ENCODE peak calls at places on chromosome 11, in six cellular contexts. A, W, X, I, C and N are unnamed samples.

GRCh38 chr11:122646549-122647340 is 8.8 kb upstream of the UBASH3B start:
- DNase-seq in W (no peak), C (no peak), X (no peak), I (no peak), A (peak; percentile 53), N (no peak)

GRCh38 chr11:115208808-115209259 is 295.4 kb downstream of the CADM1 start:
- DNase-seq in A (no peak), C (no peak), X (no peak), W (no peak), I (no peak), N (no peak)

GRCh38 chr11:59283825-59284772 is 71.4 kb upstream of the MPEG1 start:
- DNase-seq in A (peak; percentile 55), X (peak; percentile 69), C (peak; percentile 58), W (no peak), I (no peak), N (no peak)

GRCh38 chr11:35232961-35233360 is 94.0 kb downstream of the CD44 start:
- DNase-seq in A (no peak), X (no peak), C (no peak), I (no peak), W (no peak), N (no peak)

GRCh38 chr11:9855579-9856260 is 191.8 kb downstream of the SWAP70 start:
- DNase-seq in A (no peak), C (no peak), X (no peak), W (no peak), I (no peak), N (no peak)

GRCh38 chr11:110071197-110071596 is 22.0 kb upstream of the ZC3H12C start:
- DNase-seq in X (no peak), A (no peak), C (no peak), W (no peak), I (no peak), N (no peak)

GRCh38 chr11:1502971-1503707 is 16.6 kb upstream of the MOB2 start:
- DNase-seq in I (no peak), A (no peak), X (no peak), C (no peak), W (peak; percentile 91), N (peak; percentile 78)

GRCh38 chr11:22920939-22921565 is 60.8 kb upstream of the CCDC179 start:
- DNase-seq in X (no peak), I (peak; percentile 3), W (no peak), A (peak; percentile 70), C (peak; percentile 23), N (peak; percentile 8)

GRCh38 chr11:34105957-34106504 is 602 bp downstream of the NAT10 start:
- DNase-seq in X (no peak), C (no peak), I (no peak), W (no peak), A (peak; percentile 12), N (no peak)

GRCh38 chr11:13962562-13963168 is at the start of gene SPON1:
- DNase-seq in X (no peak), W (peak; percentile 75), I (no peak), C (peak; percentile 65), A (no peak), N (no peak)

GRCh38 chr11:74000307-74000630 is 8.6 kb downstream of the UCP3 start:
- DNase-seq in X (no peak), W (peak; percentile 5), I (no peak), A (no peak), C (no peak), N (no peak)

GRCh38 chr11:10263929-10264328 is 30.1 kb downstream of the SBF2 start:
- DNase-seq in C (no peak), I (peak; percentile 51), X (no peak), W (no peak), A (peak; percentile 52), N (peak; percentile 47)

GRCh38 chr11:76636826-76637460 is 33.6 kb downstream of the LRRC32 start:
- DNase-seq in I (no peak), W (peak; percentile 29), X (no peak), A (no peak), C (no peak), N (no peak)

GRCh38 chr11:34044664-34045485 is 6.7 kb upstream of the CAPRIN1 start:
- DNase-seq in W (no peak), X (peak; percentile 53), A (peak; percentile 89), C (no peak), I (peak; percentile 44), N (peak; percentile 94)

GRCh38 chr11:46026616-46027293 is 94.5 kb downstream of the PHF21A start:
- DNase-seq in I (no peak), W (no peak), X (no peak), A (peak; percentile 57), C (no peak), N (peak; percentile 48)

GRCh38 chr11:100791103-100791502 is 104.0 kb downstream of the ARHGAP42 start:
- DNase-seq in A (no peak), X (no peak), W (no peak), I (no peak), C (no peak), N (no peak)

GRCh38 chr11:15166204-15166603 is 51.5 kb downstream of the INSC start:
- DNase-seq in C (no peak), W (no peak), A (no peak), I (no peak), X (no peak), N (no peak)

GRCh38 chr11:59158206-59159068 is 13.5 kb upstream of the DTX4 start:
- DNase-seq in A (peak; percentile 66), C (peak; percentile 60), W (no peak), I (no peak), X (peak; percentile 65), N (no peak)

GRCh38 chr11:119115484-119116234 is 5.7 kb upstream of the HINFP start:
- DNase-seq in W (no peak), C (no peak), A (no peak), I (no peak), X (peak; percentile 69), N (peak; percentile 13)

GRCh38 chr11:77345621-77346020 is 44.1 kb upstream of the GDPD4 start:
- DNase-seq in A (peak; percentile 65), W (no peak), I (peak; percentile 49), X (no peak), C (no peak), N (peak; percentile 31)

GRCh38 chr11:119584193-119585037 is 144.6 kb downstream of the NECTIN1 start:
- DNase-seq in X (no peak), A (peak; percentile 63), W (peak; percentile 68), I (no peak), C (peak; percentile 35), N (peak; percentile 94)

GRCh38 chr11:19076744-19077589 is 16.4 kb upstream of the MRGPRX2 start:
- DNase-seq in X (peak; percentile 47), C (peak; percentile 73), W (no peak), I (no peak), A (peak; percentile 48), N (peak; percentile 89)

DNA sequence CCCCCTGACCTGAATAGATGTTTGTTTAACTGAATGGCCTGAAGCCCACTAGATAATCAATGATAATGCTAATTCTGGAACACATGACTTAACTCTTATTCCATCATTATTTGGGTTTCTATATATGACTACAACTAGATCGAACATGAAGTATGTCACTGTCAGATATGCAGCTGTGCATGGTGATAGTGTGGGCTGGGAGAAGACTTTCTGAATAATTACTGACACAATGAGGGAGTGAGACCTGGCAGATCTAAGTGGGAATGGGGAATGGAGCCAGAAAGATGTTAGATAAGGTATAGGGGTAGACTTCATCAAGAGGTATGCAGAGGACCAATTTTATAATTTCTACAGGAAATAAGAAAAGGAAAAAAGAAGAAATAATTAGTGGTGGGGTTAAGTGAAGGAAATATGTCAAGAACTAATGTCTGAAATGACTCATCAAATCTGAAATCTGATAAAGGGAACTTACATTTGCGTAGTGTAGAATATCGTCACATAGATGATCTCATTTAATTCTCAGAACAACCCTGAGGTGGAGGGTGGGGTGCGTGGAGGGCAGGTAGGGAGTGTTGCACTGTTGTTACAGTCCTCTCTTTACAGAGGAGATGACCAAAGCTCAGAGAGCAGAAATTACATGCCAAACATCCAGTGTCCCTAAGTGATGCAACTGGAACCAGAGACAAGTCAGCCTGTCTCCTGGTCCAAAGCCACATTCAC is 68.2 kb upstream of the EED start:
- DNase-seq in C (no peak), A (peak; percentile 36), I (no peak), W (no peak), X (no peak), N (no peak)
- H3K4me3 ChIP-seq in C (no peak overlapping the region), A (no peak overlapping the region), I (no peak overlapping the region), W (no peak overlapping the region), X (no peak overlapping the region), N (no peak overlapping the region)

DNA sequence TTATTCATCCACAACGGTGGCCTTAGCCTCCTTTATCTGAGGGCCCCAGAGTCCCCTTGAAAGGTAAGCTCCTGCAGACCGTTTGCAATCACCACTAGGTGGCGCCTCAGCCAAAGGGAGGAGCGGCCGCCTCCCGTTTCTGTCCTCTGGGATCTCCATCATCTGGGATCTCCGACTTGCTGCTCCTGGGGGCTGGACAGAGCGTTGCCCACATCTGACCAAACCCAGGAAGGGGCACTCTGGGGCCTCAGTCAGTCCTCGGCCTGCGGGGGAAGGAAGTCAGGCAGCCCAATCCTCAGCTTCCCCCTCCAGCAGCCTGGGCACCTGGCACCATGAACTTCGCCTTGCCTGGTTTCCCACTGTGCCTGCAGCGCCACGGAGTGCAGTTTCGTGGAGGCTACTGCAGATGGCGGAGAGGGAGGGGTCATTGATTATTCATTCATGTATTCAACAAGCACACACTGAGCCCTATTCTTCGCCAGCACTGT is 23.5 kb downstream of the TP53I11 start:
- DNase-seq in I (no peak), W (peak; percentile 80), C (peak; percentile 77), X (peak; percentile 68), A (peak; percentile 48), N (peak; percentile 97)
- TF ChIP-seq CTCF in I (peak; percentile 92), W (peak; percentile 55), C (peak; percentile 84), X (peak; percentile 82), A (peak; percentile 92), N (peak; percentile 93)

DNA sequence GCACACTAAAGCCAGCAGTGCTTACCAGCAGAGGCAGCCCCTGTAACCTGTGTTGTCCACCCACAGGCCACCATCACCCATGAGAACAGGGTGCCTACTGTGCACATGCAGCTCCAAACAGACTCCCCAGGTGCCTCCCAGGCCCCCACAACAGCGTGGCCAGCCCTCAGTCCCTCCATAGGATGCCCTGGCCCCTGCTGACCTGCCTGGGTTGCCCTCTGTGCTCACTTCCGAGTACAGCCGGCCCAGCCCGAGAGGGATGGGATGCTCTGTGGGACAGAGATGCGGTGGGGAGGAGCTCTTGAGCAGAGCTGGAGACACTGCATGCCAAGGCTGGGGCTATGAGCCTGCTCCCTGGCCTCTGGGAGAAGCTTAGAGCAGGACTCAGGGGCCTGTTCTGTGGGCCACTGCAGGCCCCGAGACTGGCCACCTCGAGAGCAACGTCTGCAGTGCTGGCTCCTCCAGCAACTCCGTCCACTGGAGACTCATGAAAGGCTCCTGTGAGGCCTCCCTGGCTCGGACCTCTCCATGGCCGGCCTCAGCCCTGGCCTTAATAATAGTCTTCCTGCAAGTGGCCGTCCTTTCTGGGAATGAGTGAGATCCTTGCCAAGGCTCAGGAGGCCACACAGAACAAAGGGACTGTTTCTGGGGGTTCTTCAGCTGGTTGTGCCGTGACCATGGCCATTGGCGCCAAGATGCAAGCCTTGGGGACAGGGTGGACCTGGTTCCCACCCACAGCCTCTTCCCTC is 27.0 kb downstream of the FADS2 start:
- DNase-seq in A (no peak), C (no peak), W (no peak), I (no peak), X (no peak), N (peak; percentile 55)
- H3K36me3 ChIP-seq in A (peaks cover 80% of the 10 kb centered on the region), C (no peaks in the 10 kb centered on the region), W (peaks cover 8% of the 10 kb centered on the region), I (peaks cover 43% of the 10 kb centered on the region), X (peaks cover 62% of the 10 kb centered on the region), N (peaks cover 20% of the 10 kb centered on the region)

GRCh38 chr11:94132152-94132558 is 3.5 kb downstream of the PANX1 start:
- DNase-seq in I (peak; percentile 53), C (no peak), W (no peak), X (no peak), A (peak; percentile 83), N (peak; percentile 79)
- H3K4me3 ChIP-seq in I (no peak overlapping the region), C (no peak overlapping the region), W (no peak overlapping the region), X (no peak overlapping the region), A (no peak overlapping the region), N (no peak overlapping the region)